ENCODE peak calls at places on chromosomes 11 and 22, in five cellular contexts. B is mammary epithelial cell, V is HepG2, Q is PC-3, P is neural progenitor cell. F is an unnamed sample.

GRCh38 chr11:6655020-6655789 is 404 bp downstream of the DCHS1 start:
- DNase-seq in B (no peak), V (no peak), Q (no peak), P (peak; percentile 67), F (no peak)

GRCh38 chr22:39087881-39088687 is 9.0 kb upstream of the APOBEC3H start:
- DNase-seq in B (no peak), V (no peak), Q (no peak), P (peak; percentile 75), F (no peak)

GRCh38 chr11:10302744-10303557 is 1.9 kb upstream of the ADM start:
- DNase-seq in B (peak; percentile 67), V (peak; percentile 70), Q (peak; percentile 67), P (peak; percentile 79), F (peak; percentile 64)

GRCh38 chr11:110429614-110430266 is at the start of gene FDX1:
- DNase-seq in B (peak; percentile 70), V (peak; percentile 71), Q (peak; percentile 81), P (peak; percentile 96), F (peak; percentile 97)

GRCh38 chr11:58573451-58574104 is 2.1 kb downstream of the LPXN start:
- DNase-seq in B (peak; percentile 91), V (no peak), Q (peak; percentile 96), P (no peak), F (peak; percentile 78)

GRCh38 chr11:76410771-76411423 is 29.8 kb downstream of the GVQW3 start:
- DNase-seq in B (no peak), V (no peak), Q (no peak), P (no peak), F (no peak)

GRCh38 chr22:17483670-17484372 is 79.5 kb upstream of the SLC25A18 start:
- DNase-seq in B (no peak), V (no peak), Q (no peak), P (no peak), F (peak; percentile 74)

GRCh38 chr11:35013514-35014191 is 97.2 kb downstream of the PDHX start:
- DNase-seq in B (no peak), V (no peak), Q (no peak), P (peak; percentile 20), F (no peak)

GRCh38 chr22:48403521-48403921 is 1424.2 kb downstream of the BRD1 start:
- DNase-seq in B (no peak), V (no peak), Q (no peak), P (no peak), F (no peak)

GRCh38 chr11:71218789-71219499 is 33.4 kb downstream of the SHANK2 start:
- DNase-seq in B (no peak), V (no peak), Q (no peak), P (no peak), F (no peak)

GRCh38 chr11:64864473-64865285 is 13.7 kb downstream of the EHD1 start:
- DNase-seq in B (peak; percentile 75), V (no peak), Q (no peak), P (peak; percentile 57), F (no peak)

GRCh38 chr22:32823024-32823730 is 21.7 kb downstream of the TIMP3 start:
- DNase-seq in B (no peak), V (peak; percentile 62), Q (peak; percentile 29), P (peak; percentile 85), F (peak; percentile 71)

GRCh38 chr11:19199766-19200165 is 2.0 kb downstream of the CSRP3 start:
- DNase-seq in B (no peak), V (no peak), Q (peak; percentile 13), P (no peak), F (no peak)

GRCh38 chr11:128458316-128458715 is 129.0 kb downstream of the ETS1 start:
- DNase-seq in B (peak; percentile 78), V (no peak), Q (peak; percentile 84), P (no peak), F (no peak)

GRCh38 chr11:38814670-38815069 is 2216.6 kb upstream of the RAG2 start:
- DNase-seq in B (peak; percentile 84), V (no peak), Q (peak; percentile 83), P (no peak), F (no peak)

GRCh38 chr11:34605481-34606325 is 15.2 kb upstream of the EHF start:
- DNase-seq in B (no peak), V (no peak), Q (no peak), P (no peak), F (no peak)

GRCh38 chr11:28860898-28861297 is 752.7 kb downstream of the METTL15 start:
- DNase-seq in B (peak; percentile 53), V (no peak), Q (peak; percentile 70), P (no peak), F (no peak)

GRCh38 chr11:12603362-12604088 is 70.7 kb upstream of the TEAD1 start:
- DNase-seq in B (no peak), V (no peak), Q (no peak), P (no peak), F (no peak)

GRCh38 chr11:111718436-111719325 is 47.5 kb downstream of the PPP2R1B start:
- DNase-seq in B (peak; percentile 68), V (peak; percentile 30), Q (peak; percentile 98), P (peak; percentile 27), F (no peak)

GRCh38 chr11:100673063-100673462 is 14.0 kb upstream of the ARHGAP42 start:
- DNase-seq in B (no peak), V (no peak), Q (no peak), P (no peak), F (no peak)

GRCh38 chr11:61716478-61717285 is 35.8 kb upstream of the MYRF start:
- DNase-seq in B (no peak), V (no peak), Q (no peak), P (no peak), F (no peak)
- H3K9ac ChIP-seq in B (no peak overlapping the region), V (no peak overlapping the region), Q (no peak overlapping the region), P (no peak overlapping the region), F (no peak overlapping the region)

GRCh38 chr11:63599211-63600122 is 14.8 kb downstream of the PLAAT3 start:
- DNase-seq in B (peak; percentile 89), V (no peak), Q (peak; percentile 46), P (no peak), F (no peak)

GRCh38 chr11:63598556-63598955 is 15.7 kb downstream of the PLAAT3 start:
- DNase-seq in B (no peak), V (no peak), Q (no peak), P (no peak), F (no peak)

GRCh38 chr11:63602296-63602695 is 11.9 kb downstream of the PLAAT3 start:
- DNase-seq in B (no peak), V (no peak), Q (no peak), P (no peak), F (no peak)
- H3K9ac ChIP-seq in B (no peak overlapping the region), V (no peak overlapping the region), Q (no peak overlapping the region), P (no peak overlapping the region), F (no peak overlapping the region)

GRCh38 chr11:46359936-46360335 is 12.7 kb downstream of the DGKZ start:
- DNase-seq in B (no peak), V (no peak), Q (no peak), P (no peak), F (peak; percentile 43)
- H3K9ac ChIP-seq in B (no peak overlapping the region), V (no peak overlapping the region), Q (no peak overlapping the region), P (no peak overlapping the region), F (peak overlapping the region; percentile 29)

GRCh38 chr22:20818471-20818870 is 40.1 kb downstream of the PI4KA start:
- DNase-seq in B (no peak), V (no peak), Q (no peak), P (no peak), F (no peak)
- H3K9ac ChIP-seq in B (no peak overlapping the region), V (no peak overlapping the region), Q (no peak overlapping the region), P (no peak overlapping the region), F (no peak overlapping the region)

GRCh38 chr11:69298778-69299461 is 5.0 kb downstream of the MYEOV start:
- DNase-seq in B (no peak), V (no peak), Q (peak; percentile 62), P (no peak), F (no peak)
- H3K9ac ChIP-seq in B (peak overlapping the region; percentile 21), V (no peak overlapping the region), Q (peak overlapping the region; percentile 97), P (no peak overlapping the region), F (peak overlapping the region; percentile 55)

F was measured in Karpas-422.